ENCODE peak calls at places on chromosomes 7 and 10, in four cellular contexts. C is kidney, Y is lower lobe of right lung, R is AG04449. Q is an unnamed sample.

GRCh38 chr7:155257482-155258232 is 40.0 kb upstream of the INSIG1 start:
- DNase-seq in Y (no peak), R (peak; percentile 51), C (peak; percentile 92), Q (no peak)

GRCh38 chr10:16521311-16522016 is at the start of gene C1QL3:
- DNase-seq in C (no peak), R (no peak), Y (no peak), Q (peak; percentile 60)

GRCh38 chr7:3005257-3005656 is 38.4 kb downstream of the CARD11 start:
- DNase-seq in Y (no peak), C (peak; percentile 3), R (no peak), Q (no peak)

GRCh38 chr10:22097696-22098095 is 94.2 kb upstream of the DNAJC1 start:
- DNase-seq in R (no peak), C (no peak), Y (no peak), Q (no peak)

GRCh38 chr7:35437619-35438275 is 183.8 kb upstream of the TBX20 start:
- DNase-seq in Y (no peak), R (no peak), C (no peak), Q (no peak)

GRCh38 chr7:148754912-148755311 is 56.2 kb downstream of the CUL1 start:
- DNase-seq in C (no peak), R (no peak), Y (no peak), Q (no peak)

GRCh38 chr10:132139526-132139925 is 47.2 kb upstream of the DPYSL4 start:
- DNase-seq in R (no peak), C (peak; percentile 57), Y (peak; percentile 27), Q (peak; percentile 8)

GRCh38 chr7:66238712-66239466 is 33.8 kb downstream of the TPST1 start:
- DNase-seq in Y (no peak), C (no peak), R (no peak), Q (no peak)

GRCh38 chr10:75532253-75532924 is 101.0 kb downstream of the LRMDA start:
- DNase-seq in C (no peak), R (no peak), Y (no peak), Q (no peak)

GRCh38 chr7:132580277-132580676 is 4.0 kb upstream of the PLXNA4 start:
- DNase-seq in C (no peak), Y (no peak), R (no peak), Q (no peak)

GRCh38 chr7:64946772-64947171 is 43.7 kb downstream of the ZNF273 start:
- DNase-seq in R (no peak), Y (no peak), C (no peak), Q (peak; percentile 46)

GRCh38 chr7:14698239-14698638 is 204.3 kb downstream of the DGKB start:
- DNase-seq in C (no peak), Y (no peak), R (no peak), Q (no peak)

GRCh38 chr7:80147543-80148376 is 13.1 kb downstream of the GNAI1 start:
- DNase-seq in Y (no peak), R (peak; percentile 89), C (no peak), Q (no peak)

GRCh38 chr10:132595850-132596249 is 58.3 kb downstream of the INPP5A start:
- DNase-seq in C (no peak), R (no peak), Y (no peak), Q (no peak)

GRCh38 chr10:59376817-59377340 is 14.5 kb upstream of the FAM13C start:
- DNase-seq in R (no peak), Y (no peak), C (no peak), Q (no peak)

DNA sequence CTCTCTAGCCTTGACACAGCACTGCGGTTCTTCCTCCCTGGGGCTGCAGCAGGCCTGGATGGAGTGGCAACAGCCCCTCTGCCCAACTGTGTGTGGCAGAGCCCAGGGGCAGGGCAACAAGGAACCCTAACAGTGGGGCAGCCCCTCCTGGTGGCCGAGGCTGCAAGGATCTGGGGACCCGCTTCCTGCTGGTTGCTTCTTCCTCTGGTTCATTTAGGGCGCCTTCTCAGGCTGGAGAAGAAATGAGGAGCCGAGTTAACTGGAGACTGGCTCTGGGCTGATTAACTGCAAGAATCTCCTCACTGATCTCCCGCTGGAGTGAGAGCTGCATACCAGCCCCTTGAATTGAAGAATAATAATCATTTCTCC is 80.1 kb upstream of the EMX2 start:
- DNase-seq in R (no peak), Y (no peak), C (no peak), Q (peak; percentile 42)
- TF ChIP-seq CTCF in R (peak; percentile 51), Y (peak; percentile 14), C (no peak), Q (no peak)

GRCh38 chr7:87875151-87876039 is 765 bp downstream of the SLC25A40 start:
- DNase-seq in C (peak; percentile 83), R (no peak), Y (no peak), Q (no peak)

GRCh38 chr7:87876759-87877234 is 504 bp downstream of the DBF4 start:
- DNase-seq in Y (peak; percentile 80), C (peak; percentile 85), R (no peak), Q (peak; percentile 62)

GRCh38 chr7:87876040-87876758 is at the start of the genes DBF4 and SLC25A40:
- DNase-seq in R (peak; percentile 21), Y (peak; percentile 99), C (peak; percentile 98), Q (peak; percentile 92)

GRCh38 chr7:87877641-87878040 is 1.3 kb downstream of the DBF4 start:
- DNase-seq in C (no peak), R (no peak), Y (no peak), Q (no peak)

DNA sequence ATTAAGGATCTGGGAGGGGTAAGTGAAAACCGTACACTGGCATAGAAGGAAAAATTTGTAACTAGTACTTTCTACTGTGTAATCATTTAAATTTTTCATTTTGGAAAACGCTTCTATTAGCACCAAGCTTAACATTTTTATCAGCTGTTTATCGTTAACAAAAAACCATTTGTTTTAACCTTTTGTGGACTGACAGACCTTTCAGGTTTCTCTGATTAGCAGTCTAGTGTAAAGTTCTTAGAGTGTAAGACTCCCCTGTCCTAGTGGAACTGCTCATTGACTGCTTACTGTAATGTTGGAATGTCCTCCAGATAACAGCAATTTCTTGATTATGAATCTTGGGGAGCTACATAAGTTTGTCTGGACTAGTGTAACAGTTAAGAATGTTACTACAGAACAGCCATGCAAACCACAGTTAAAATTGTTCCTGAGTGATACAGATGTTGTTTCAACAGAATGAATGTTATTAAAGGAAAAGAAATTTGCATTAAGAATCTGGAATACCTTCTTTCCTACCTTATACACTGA is 2.0 kb downstream of the DBF4 start:
- DNase-seq in Y (no peak), R (no peak), C (no peak), Q (no peak)
- TF ChIP-seq CTCF in Y (no peak), R (no peak), C (no peak), Q (no peak)

GRCh38 chr7:53351681-53352080 is 316.2 kb downstream of the POM121L12 start:
- DNase-seq in C (no peak), Y (no peak), R (no peak), Q (no peak)

GRCh38 chr7:53350241-53350640 is 314.8 kb downstream of the POM121L12 start:
- DNase-seq in Y (no peak), R (no peak), C (peak; percentile 59), Q (peak; percentile 87)
- TF ChIP-seq CTCF in Y (no peak), R (no peak), C (peak; percentile 67), Q (peak; percentile 71)

DNA sequence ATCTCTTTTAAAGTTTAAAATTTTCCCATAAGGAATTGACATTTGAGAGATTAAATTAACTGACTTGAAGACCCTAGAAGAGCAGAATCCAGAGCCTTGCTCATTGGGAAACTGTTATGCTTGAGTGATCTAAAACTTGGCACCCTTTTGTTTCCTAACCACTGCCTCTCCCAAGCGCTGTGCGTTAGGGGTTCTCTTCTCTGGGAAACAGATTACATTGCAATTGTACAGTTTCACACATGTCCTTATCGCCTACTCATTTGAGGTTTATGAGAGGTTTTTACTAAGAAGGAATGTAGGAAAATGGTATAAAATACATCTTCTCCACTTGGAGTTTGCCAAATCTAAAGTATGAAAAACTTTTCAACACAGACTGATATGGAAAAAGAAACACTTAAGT is 126.8 kb upstream of the AMPH start:
- DNase-seq in C (no peak), Y (no peak), R (no peak), Q (no peak)
- TF ChIP-seq CTCF in C (no peak), Y (no peak), R (no peak), Q (no peak)

DNA sequence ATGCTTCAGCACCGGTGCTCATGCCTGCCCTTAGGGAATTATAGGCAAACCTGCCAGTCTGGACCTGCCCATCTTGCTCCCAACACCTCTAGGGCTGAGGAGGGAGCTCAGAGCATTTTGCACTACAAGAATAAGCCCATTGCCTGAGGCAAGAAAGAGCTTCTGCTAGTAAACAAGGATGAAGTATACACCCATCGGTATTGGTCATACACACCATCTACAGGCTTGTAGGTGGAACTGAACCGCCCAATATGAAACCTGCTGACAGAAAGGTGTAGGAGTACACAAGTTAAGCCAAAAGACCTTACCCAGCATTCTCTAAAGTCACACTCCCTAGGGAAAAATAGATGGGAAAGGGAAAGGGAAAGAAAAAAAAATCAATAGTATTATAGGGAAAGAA is 957.0 kb upstream of the LRRTM3 start:
- DNase-seq in Y (no peak), R (no peak), C (no peak), Q (no peak)
- TF ChIP-seq CTCF in Y (no peak), R (no peak), C (no peak), Q (no peak)

GRCh38 chr7:18753972-18754610 is 258.5 kb downstream of the HDAC9 start:
- DNase-seq in Y (no peak), R (peak; percentile 92), C (no peak), Q (no peak)

GRCh38 chr7:18760046-18760445 is 264.5 kb downstream of the HDAC9 start:
- DNase-seq in C (no peak), Y (no peak), R (no peak), Q (no peak)

GRCh38 chr7:18755793-18756192 is 260.2 kb downstream of the HDAC9 start:
- DNase-seq in C (no peak), Y (no peak), R (no peak), Q (no peak)

GRCh38 chr7:18756378-18757050 is 261.0 kb downstream of the HDAC9 start:
- DNase-seq in Y (no peak), R (no peak), C (no peak), Q (no peak)

DNA sequence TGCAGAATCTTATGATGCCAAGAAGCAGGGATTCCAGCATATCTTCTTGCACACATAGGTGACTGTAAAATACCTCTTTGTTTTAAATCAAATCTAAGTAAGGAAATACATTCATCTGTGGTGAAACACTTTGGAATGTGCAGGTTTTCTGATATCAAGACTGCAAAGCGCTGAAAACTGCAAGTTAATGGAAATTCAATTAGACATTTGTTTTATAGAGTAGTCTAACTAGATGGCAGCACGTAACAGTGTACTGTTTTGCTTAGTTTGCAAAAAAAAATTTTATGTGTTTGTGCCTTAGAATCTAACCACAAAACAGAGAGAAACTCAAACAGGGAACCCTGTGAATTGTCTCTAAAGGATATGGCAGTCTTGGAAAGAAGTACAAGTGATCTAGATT is 259.2 kb downstream of the HDAC9 start:
- DNase-seq in R (no peak), C (no peak), Y (no peak), Q (no peak)
- TF ChIP-seq CTCF in R (no peak), C (no peak), Y (no peak), Q (no peak)

GRCh38 chr10:70685461-70685911 is 13.2 kb downstream of the ADAMTS14 start:
- DNase-seq in Y (no peak), R (no peak), C (no peak), Q (no peak)
- TF ChIP-seq CTCF in Y (no peak), R (no peak), C (no peak), Q (no peak)